ENCODE peak calls at places on chromosomes 16 and 17, in ten cellular contexts. One of them, this sample, is unnamed.

GRCh38 chr17:40025559-40025958 is 10.3 kb downstream of the CSF3 start:
- DNase-seq in lower leg skin: no peak
- DNase-seq in suprapubic skin: no peak
- DNase-seq in testis: no peak
- DNase-seq in stomach: no peak
- DNase-seq in K562: no peak
- DNase-seq in uterus: no peak
- DNase-seq in adrenal gland: no peak
- DNase-seq in NB4: no peak
- DNase-seq in IMR-90: no peak
- DNase-seq in this sample: no peak

GRCh38 chr17:34637548-34638525 is 58.5 kb downstream of the TMEM132E start:
- DNase-seq in lower leg skin: peak
- DNase-seq in suprapubic skin: peak
- DNase-seq in testis: peak
- DNase-seq in stomach: peak
- DNase-seq in K562: peak
- DNase-seq in uterus: peak
- DNase-seq in adrenal gland: peak
- DNase-seq in NB4: peak
- DNase-seq in IMR-90: peak
- DNase-seq in this sample: peak

GRCh38 chr16:86296263-86296662 is 214.1 kb upstream of the FOXF1 start:
- DNase-seq in lower leg skin: peak
- DNase-seq in suprapubic skin: no peak
- DNase-seq in testis: no peak
- DNase-seq in stomach: no peak
- DNase-seq in K562: no peak
- DNase-seq in uterus: no peak
- DNase-seq in adrenal gland: no peak
- DNase-seq in NB4: no peak
- DNase-seq in IMR-90: no peak
- DNase-seq in this sample: no peak

GRCh38 chr17:67377727-67378443 is 804 bp downstream of the PITPNC1 start:
- DNase-seq in lower leg skin: peak
- DNase-seq in suprapubic skin: peak
- DNase-seq in testis: peak
- DNase-seq in stomach: peak
- DNase-seq in K562: peak
- DNase-seq in uterus: peak
- DNase-seq in adrenal gland: peak
- DNase-seq in NB4: peak
- DNase-seq in IMR-90: peak
- DNase-seq in this sample: peak

GRCh38 chr17:29573871-29574731 is 5.6 kb downstream of the TP53I13 start:
- DNase-seq in lower leg skin: peak
- DNase-seq in suprapubic skin: peak
- DNase-seq in testis: no peak
- DNase-seq in stomach: no peak
- DNase-seq in K562: no peak
- DNase-seq in uterus: peak
- DNase-seq in adrenal gland: no peak
- DNase-seq in NB4: no peak
- DNase-seq in IMR-90: no peak
- DNase-seq in this sample: no peak

GRCh38 chr16:14249291-14250032 is 178.3 kb downstream of the MRTFB start:
- DNase-seq in lower leg skin: no peak
- DNase-seq in suprapubic skin: no peak
- DNase-seq in testis: peak
- DNase-seq in stomach: peak
- DNase-seq in K562: peak
- DNase-seq in uterus: peak
- DNase-seq in adrenal gland: peak
- DNase-seq in NB4: peak
- DNase-seq in IMR-90: peak
- DNase-seq in this sample: peak

GRCh38 chr17:16887523-16888095 is 84.3 kb downstream of the TNFRSF13B start:
- DNase-seq in lower leg skin: peak
- DNase-seq in suprapubic skin: no peak
- DNase-seq in testis: no peak
- DNase-seq in stomach: no peak
- DNase-seq in K562: no peak
- DNase-seq in uterus: no peak
- DNase-seq in adrenal gland: no peak
- DNase-seq in NB4: no peak
- DNase-seq in IMR-90: no peak
- DNase-seq in this sample: no peak

GRCh38 chr16:88064889-88065746 is 113.9 kb downstream of the BANP start:
- DNase-seq in lower leg skin: no peak
- DNase-seq in suprapubic skin: no peak
- DNase-seq in testis: no peak
- DNase-seq in stomach: no peak
- DNase-seq in K562: no peak
- DNase-seq in uterus: no peak
- DNase-seq in adrenal gland: no peak
- DNase-seq in NB4: no peak
- DNase-seq in IMR-90: no peak
- DNase-seq in this sample: no peak

GRCh38 chr17:18184143-18185007 is 747 bp downstream of the ALKBH5 start:
- DNase-seq in lower leg skin: peak
- DNase-seq in suprapubic skin: peak
- DNase-seq in testis: peak
- DNase-seq in stomach: peak
- DNase-seq in K562: peak
- DNase-seq in uterus: peak
- DNase-seq in adrenal gland: peak
- DNase-seq in NB4: peak
- DNase-seq in IMR-90: peak
- DNase-seq in this sample: peak

GRCh38 chr16:56246051-56246817 is 54.9 kb downstream of the GNAO1 start:
- DNase-seq in lower leg skin: no peak
- DNase-seq in suprapubic skin: no peak
- DNase-seq in testis: peak
- DNase-seq in stomach: no peak
- DNase-seq in K562: peak
- DNase-seq in uterus: no peak
- DNase-seq in adrenal gland: peak
- DNase-seq in NB4: no peak
- DNase-seq in IMR-90: peak
- DNase-seq in this sample: no peak

GRCh38 chr16:80731915-80732314 is 72.5 kb downstream of the CDYL2 start:
- DNase-seq in lower leg skin: no peak
- DNase-seq in suprapubic skin: no peak
- DNase-seq in testis: no peak
- DNase-seq in stomach: no peak
- DNase-seq in K562: no peak
- DNase-seq in uterus: no peak
- DNase-seq in adrenal gland: no peak
- DNase-seq in NB4: no peak
- DNase-seq in IMR-90: no peak
- DNase-seq in this sample: no peak

GRCh38 chr16:83095926-83096692 is 469.3 kb downstream of the CDH13 start:
- DNase-seq in lower leg skin: no peak
- DNase-seq in suprapubic skin: no peak
- DNase-seq in testis: no peak
- DNase-seq in stomach: no peak
- DNase-seq in K562: no peak
- DNase-seq in uterus: no peak
- DNase-seq in adrenal gland: no peak
- DNase-seq in NB4: no peak
- DNase-seq in IMR-90: peak
- DNase-seq in this sample: no peak

GRCh38 chr17:64638552-64639198 is 23.4 kb downstream of the SMURF2 start:
- DNase-seq in lower leg skin: no peak
- DNase-seq in suprapubic skin: no peak
- DNase-seq in testis: no peak
- DNase-seq in stomach: no peak
- DNase-seq in K562: no peak
- DNase-seq in uterus: no peak
- DNase-seq in adrenal gland: no peak
- DNase-seq in NB4: peak
- DNase-seq in IMR-90: peak
- DNase-seq in this sample: no peak

GRCh38 chr17:77174928-77175720 is 34.4 kb downstream of the SEC14L1 start:
- DNase-seq in lower leg skin: no peak
- DNase-seq in suprapubic skin: no peak
- DNase-seq in testis: peak
- DNase-seq in stomach: peak
- DNase-seq in K562: no peak
- DNase-seq in uterus: no peak
- DNase-seq in adrenal gland: peak
- DNase-seq in NB4: no peak
- DNase-seq in IMR-90: no peak
- DNase-seq in this sample: no peak

GRCh38 chr17:60154616-60155426 is 5.0 kb downstream of the CA4 start:
- DNase-seq in lower leg skin: no peak
- DNase-seq in suprapubic skin: peak
- DNase-seq in testis: no peak
- DNase-seq in stomach: peak
- DNase-seq in K562: no peak
- DNase-seq in uterus: no peak
- DNase-seq in adrenal gland: no peak
- DNase-seq in NB4: no peak
- DNase-seq in IMR-90: peak
- DNase-seq in this sample: no peak

GRCh38 chr16:35734728-35735402 is 2275.5 kb downstream of the TP53TG3F start:
- DNase-seq in lower leg skin: peak
- DNase-seq in suprapubic skin: no peak
- DNase-seq in testis: no peak
- DNase-seq in stomach: no peak
- DNase-seq in K562: no peak
- DNase-seq in uterus: no peak
- DNase-seq in adrenal gland: no peak
- DNase-seq in NB4: no peak
- DNase-seq in IMR-90: no peak
- DNase-seq in this sample: no peak

GRCh38 chr17:47935961-47936360 is 5.4 kb upstream of the PNPO start:
- DNase-seq in lower leg skin: no peak
- DNase-seq in suprapubic skin: no peak
- DNase-seq in testis: no peak
- DNase-seq in stomach: no peak
- DNase-seq in K562: peak
- DNase-seq in uterus: no peak
- DNase-seq in adrenal gland: no peak
- DNase-seq in NB4: no peak
- DNase-seq in IMR-90: peak
- DNase-seq in this sample: peak

DNA sequence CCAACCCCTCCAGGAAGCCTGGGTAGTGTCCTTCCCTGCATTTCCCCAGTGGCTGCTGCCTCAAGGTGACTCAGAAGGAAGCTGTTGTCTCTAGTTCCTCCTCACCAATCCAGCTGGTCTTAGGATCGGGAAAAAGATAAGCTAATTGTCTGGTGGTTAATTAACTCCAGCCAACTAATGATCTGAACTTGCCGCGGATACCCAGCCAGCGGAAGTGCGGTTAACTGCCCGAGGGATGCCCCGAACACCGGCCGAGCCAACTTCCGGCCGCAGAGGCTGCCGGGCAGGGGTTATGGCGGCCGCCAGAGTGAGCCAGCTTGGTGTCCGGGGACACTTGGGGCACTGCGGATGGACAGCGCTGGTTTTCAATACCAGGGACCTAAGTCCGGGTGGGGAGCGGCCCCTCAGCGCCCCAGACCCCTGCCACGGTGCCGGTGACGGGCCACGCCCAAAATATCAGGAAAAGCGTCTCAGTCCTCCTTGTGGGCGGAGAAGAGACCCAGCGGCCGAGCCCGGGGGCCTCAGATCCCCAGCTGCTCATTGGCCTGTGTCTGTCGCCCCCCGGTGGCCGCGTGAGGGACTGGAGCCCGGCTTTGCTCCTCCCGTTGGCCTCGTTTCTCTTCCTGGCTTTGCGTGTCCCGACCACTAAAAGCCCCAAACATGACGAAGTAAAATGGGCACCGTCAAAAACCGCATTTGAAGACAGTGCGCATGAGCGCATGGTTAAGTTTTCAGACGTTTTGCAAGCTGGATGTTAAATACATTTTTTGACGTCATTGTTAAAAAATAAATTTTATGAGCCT is 10.2 kb upstream of the PRSS22 start:
- DNase-seq in lower leg skin: peak
- DNase-seq in suprapubic skin: peak
- DNase-seq in testis: peak
- DNase-seq in stomach: peak
- DNase-seq in K562: peak
- DNase-seq in uterus: peak
- DNase-seq in adrenal gland: peak
- DNase-seq in NB4: peak
- DNase-seq in IMR-90: peak
- DNase-seq in this sample: peak
- TF ChIP-seq POLR2A in lower leg skin: no peak
- TF ChIP-seq POLR2A in suprapubic skin: no peak
- TF ChIP-seq POLR2A in testis: no peak
- TF ChIP-seq POLR2A in stomach: no peak
- TF ChIP-seq POLR2A in K562: peak
- TF ChIP-seq POLR2A in uterus: peak
- TF ChIP-seq POLR2A in adrenal gland: peak
- TF ChIP-seq POLR2A in NB4: peak
- TF ChIP-seq POLR2A in IMR-90: peak
- TF ChIP-seq POLR2A in this sample: peak

GRCh38 chr17:42112552-42113176 is at the start of gene DHX58:
- DNase-seq in lower leg skin: peak
- DNase-seq in suprapubic skin: no peak
- DNase-seq in testis: peak
- DNase-seq in stomach: peak
- DNase-seq in K562: peak
- DNase-seq in uterus: peak
- DNase-seq in adrenal gland: peak
- DNase-seq in NB4: peak
- DNase-seq in IMR-90: peak
- DNase-seq in this sample: peak
- TF ChIP-seq POLR2A in lower leg skin: no peak
- TF ChIP-seq POLR2A in suprapubic skin: no peak
- TF ChIP-seq POLR2A in testis: no peak
- TF ChIP-seq POLR2A in stomach: no peak
- TF ChIP-seq POLR2A in K562: peak
- TF ChIP-seq POLR2A in uterus: peak
- TF ChIP-seq POLR2A in adrenal gland: peak
- TF ChIP-seq POLR2A in NB4: peak
- TF ChIP-seq POLR2A in IMR-90: no peak
- TF ChIP-seq POLR2A in this sample: peak

GRCh38 chr17:1658100-1658499 is 8.4 kb upstream of the RILP start:
- DNase-seq in lower leg skin: no peak
- DNase-seq in suprapubic skin: no peak
- DNase-seq in testis: no peak
- DNase-seq in stomach: no peak
- DNase-seq in K562: no peak
- DNase-seq in uterus: no peak
- DNase-seq in adrenal gland: no peak
- DNase-seq in NB4: no peak
- DNase-seq in IMR-90: no peak
- DNase-seq in this sample: no peak

GRCh38 chr17:1661045-1661444 is 11.4 kb upstream of the RILP start:
- DNase-seq in lower leg skin: no peak
- DNase-seq in suprapubic skin: no peak
- DNase-seq in testis: no peak
- DNase-seq in stomach: no peak
- DNase-seq in K562: no peak
- DNase-seq in uterus: no peak
- DNase-seq in adrenal gland: no peak
- DNase-seq in NB4: no peak
- DNase-seq in IMR-90: no peak
- DNase-seq in this sample: no peak
- TF ChIP-seq POLR2A in lower leg skin: no peak
- TF ChIP-seq POLR2A in suprapubic skin: no peak
- TF ChIP-seq POLR2A in testis: no peak
- TF ChIP-seq POLR2A in stomach: no peak
- TF ChIP-seq POLR2A in K562: no peak
- TF ChIP-seq POLR2A in uterus: no peak
- TF ChIP-seq POLR2A in adrenal gland: no peak
- TF ChIP-seq POLR2A in NB4: no peak
- TF ChIP-seq POLR2A in IMR-90: no peak
- TF ChIP-seq POLR2A in this sample: no peak

GRCh38 chr16:68732068-68732680 is 4.9 kb upstream of the CDH1 start:
- DNase-seq in lower leg skin: no peak
- DNase-seq in suprapubic skin: no peak
- DNase-seq in testis: peak
- DNase-seq in stomach: peak
- DNase-seq in K562: peak
- DNase-seq in uterus: no peak
- DNase-seq in adrenal gland: peak
- DNase-seq in NB4: no peak
- DNase-seq in IMR-90: no peak
- DNase-seq in this sample: peak
- TF ChIP-seq POLR2A in lower leg skin: no peak
- TF ChIP-seq POLR2A in suprapubic skin: no peak
- TF ChIP-seq POLR2A in testis: no peak
- TF ChIP-seq POLR2A in stomach: no peak
- TF ChIP-seq POLR2A in K562: no peak
- TF ChIP-seq POLR2A in uterus: no peak
- TF ChIP-seq POLR2A in adrenal gland: no peak
- TF ChIP-seq POLR2A in NB4: no peak
- TF ChIP-seq POLR2A in IMR-90: no peak
- TF ChIP-seq POLR2A in this sample: no peak

This sample was measured in erythroblast.